ENCODE peak calls at places on chromosomes 5 and 9, in nine cellular contexts. C is endothelial cell of umbilical vein; S is A549; G is pancreas; A is left ventricle myocardium inferior; B is CD4-positive, alpha-beta memory T cell; Y is PC-3; V is SJSA1; W is left lung. T is an unnamed sample.

GRCh38 chr5:140312067-140312790 is 9.3 kb upstream of the PFDN1 start:
- DNase-seq in C (peak; percentile 99), S (peak; percentile 26), G (no peak), A (no peak), B (no peak), Y (peak; percentile 98), V (peak; percentile 83), W (no peak), T (peak; percentile 97)

GRCh38 chr5:75952963-75953362 is 130.2 kb upstream of the SV2C start:
- DNase-seq in C (no peak), S (no peak), G (no peak), A (no peak), B (no peak), Y (no peak), V (no peak), W (no peak), T (no peak)

GRCh38 chr5:95822038-95822407 is 503 bp downstream of the GLRX start:
- DNase-seq in C (peak; percentile 71), S (peak; percentile 38), G (peak; percentile 55), A (peak; percentile 69), B (peak; percentile 28), Y (peak; percentile 26), V (peak; percentile 59), W (peak; percentile 89), T (no peak)

GRCh38 chr5:123754903-123755302 is 242.9 kb downstream of the CSNK1G3 start:
- DNase-seq in C (no peak), S (no peak), G (no peak), A (no peak), B (no peak), Y (no peak), V (no peak), W (no peak), T (peak; percentile 14)

GRCh38 chr5:167440846-167441245 is 850.6 kb upstream of the WWC1 start:
- DNase-seq in C (no peak), S (no peak), G (no peak), A (no peak), B (no peak), Y (no peak), V (no peak), W (no peak), T (no peak)

GRCh38 chr9:35907732-35908483 is 1.4 kb upstream of the SPAAR start:
- DNase-seq in C (peak; percentile 89), S (peak; percentile 88), G (peak; percentile 43), A (peak; percentile 75), B (peak; percentile 14), Y (peak; percentile 84), V (peak; percentile 81), W (no peak), T (peak; percentile 65)

GRCh38 chr5:134129411-134130238 is 15.1 kb downstream of the TCF7 start:
- DNase-seq in C (no peak), S (no peak), G (no peak), A (no peak), B (peak; percentile 48), Y (no peak), V (no peak), W (no peak), T (no peak)

GRCh38 chr5:68137451-68138190 is 77.9 kb upstream of the PIK3R1 start:
- DNase-seq in C (no peak), S (no peak), G (no peak), A (no peak), B (no peak), Y (no peak), V (no peak), W (no peak), T (no peak)

GRCh38 chr5:34621280-34622045 is 34.7 kb upstream of the RAI14 start:
- DNase-seq in C (peak; percentile 93), S (no peak), G (no peak), A (no peak), B (no peak), Y (no peak), V (no peak), W (no peak), T (no peak)

GRCh38 chr5:131821221-131821620 is 24.4 kb upstream of the FNIP1 start:
- DNase-seq in C (no peak), S (no peak), G (no peak), A (no peak), B (no peak), Y (no peak), V (no peak), W (no peak), T (peak; percentile 35)

GRCh38 chr5:219492-219891 is 1.4 kb downstream of the SDHA start:
- DNase-seq in C (peak; percentile 79), S (no peak), G (no peak), A (no peak), B (peak; percentile 33), Y (peak; percentile 45), V (no peak), W (no peak), T (no peak)

GRCh38 chr5:111830333-111830732 is 73.3 kb upstream of the NREP start:
- DNase-seq in C (peak; percentile 30), S (peak; percentile 9), G (no peak), A (no peak), B (no peak), Y (peak; percentile 98), V (peak; percentile 57), W (no peak), T (peak; percentile 94)

GRCh38 chr9:22210262-22210661 is 201.2 kb upstream of the CDKN2B start:
- DNase-seq in C (peak; percentile 37), S (peak; percentile 36), G (no peak), A (no peak), B (no peak), Y (peak; percentile 81), V (no peak), W (no peak), T (no peak)

GRCh38 chr5:150598046-150598445 is 42.4 kb upstream of the SYNPO start:
- DNase-seq in C (no peak), S (no peak), G (no peak), A (peak; percentile 6), B (no peak), Y (no peak), V (no peak), W (no peak), T (no peak)
- H3K27ac ChIP-seq in C (no peak overlapping the region), S (no peak overlapping the region), G (no peak overlapping the region), A (peak overlapping the region; percentile 90), B (no peak overlapping the region), Y (no peak overlapping the region), V (no peak overlapping the region), W (peak overlapping the region; percentile 19), T (no peak overlapping the region)

DNA sequence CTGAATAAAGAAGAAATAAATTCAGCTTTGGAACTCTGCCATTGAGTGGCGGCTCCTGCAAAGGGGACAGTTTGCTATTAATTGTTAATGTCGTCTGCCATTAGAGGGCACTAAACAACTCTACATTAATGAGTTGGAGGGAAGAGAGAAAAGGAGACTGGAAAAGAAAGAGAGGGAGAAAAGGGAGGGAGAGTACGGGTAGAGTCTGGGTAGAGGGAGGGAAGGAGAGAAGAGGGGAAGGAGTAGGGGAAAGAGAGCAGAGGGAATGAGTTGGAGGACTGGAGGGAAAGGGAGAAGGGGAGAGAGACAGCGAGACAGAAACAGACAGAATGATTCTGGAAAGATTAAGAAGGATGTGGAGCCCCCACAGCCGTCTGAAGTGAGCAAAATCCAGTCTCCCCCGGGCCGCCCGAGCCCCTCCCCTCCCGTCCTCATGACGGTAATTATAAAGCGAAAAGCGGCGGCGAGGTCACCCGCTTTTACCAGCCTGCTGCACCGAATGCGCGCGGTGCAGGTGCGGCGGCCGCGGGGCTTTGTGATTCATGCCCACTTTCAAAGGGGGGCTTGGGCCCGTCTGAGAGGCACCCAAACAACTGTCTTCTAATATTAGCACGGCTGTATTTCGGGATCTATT is 1.9 kb upstream of the FST start:
- DNase-seq in C (peak; percentile 72), S (peak; percentile 72), G (peak; percentile 26), A (peak; percentile 22), B (peak; percentile 30), Y (peak; percentile 74), V (no peak), W (peak; percentile 81), T (peak; percentile 28)
- H3K27ac ChIP-seq in C (no peak overlapping the region), S (peak overlapping the region; percentile 50), G (no peak overlapping the region), A (peak overlapping the region; percentile 11), B (no peak overlapping the region), Y (peak overlapping the region; percentile 96), V (no peak overlapping the region), W (no peak overlapping the region), T (no peak overlapping the region)

GRCh38 chr9:16825364-16825763 is 45.1 kb downstream of the BNC2 start:
- DNase-seq in C (no peak), S (no peak), G (no peak), A (no peak), B (no peak), Y (no peak), V (no peak), W (no peak), T (no peak)

GRCh38 chr9:16821344-16821743 is 49.1 kb downstream of the BNC2 start:
- DNase-seq in C (no peak), S (no peak), G (no peak), A (no peak), B (no peak), Y (no peak), V (no peak), W (no peak), T (no peak)

GRCh38 chr9:16828335-16829281 is 41.9 kb downstream of the BNC2 start:
- DNase-seq in C (peak; percentile 28), S (no peak), G (peak; percentile 16), A (peak; percentile 49), B (no peak), Y (peak; percentile 51), V (peak; percentile 38), W (no peak), T (peak; percentile 18)

GRCh38 chr9:16825971-16826370 is 44.5 kb downstream of the BNC2 start:
- DNase-seq in C (no peak), S (no peak), G (no peak), A (no peak), B (no peak), Y (peak; percentile 20), V (peak; percentile 53), W (no peak), T (peak; percentile 72)

GRCh38 chr9:16824545-16825041 is 45.9 kb downstream of the BNC2 start:
- DNase-seq in C (peak; percentile 24), S (peak; percentile 51), G (no peak), A (no peak), B (no peak), Y (peak; percentile 54), V (no peak), W (no peak), T (peak; percentile 21)
- H3K27ac ChIP-seq in C (no peak overlapping the region), S (no peak overlapping the region), G (no peak overlapping the region), A (peak overlapping the region; percentile 8), B (no peak overlapping the region), Y (peak overlapping the region; percentile 9), V (peak overlapping the region; percentile 31), W (no peak overlapping the region), T (no peak overlapping the region)

GRCh38 chr9:91178281-91179236 is 183.2 kb downstream of the AUH start:
- DNase-seq in C (no peak), S (no peak), G (no peak), A (no peak), B (no peak), Y (no peak), V (peak; percentile 30), W (no peak), T (no peak)

GRCh38 chr9:91181541-91181940 is 180.2 kb downstream of the AUH start:
- DNase-seq in C (no peak), S (no peak), G (no peak), A (no peak), B (no peak), Y (no peak), V (no peak), W (no peak), T (no peak)

GRCh38 chr9:91179237-91180138 is 182.2 kb downstream of the AUH start:
- DNase-seq in C (no peak), S (no peak), G (no peak), A (no peak), B (no peak), Y (peak; percentile 63), V (peak; percentile 52), W (no peak), T (peak; percentile 71)

GRCh38 chr9:91180930-91181268 is 180.8 kb downstream of the AUH start:
- DNase-seq in C (no peak), S (no peak), G (no peak), A (no peak), B (no peak), Y (no peak), V (no peak), W (no peak), T (no peak)

GRCh38 chr9:91180240-91180929 is 181.3 kb downstream of the AUH start:
- DNase-seq in C (no peak), S (no peak), G (no peak), A (no peak), B (no peak), Y (no peak), V (peak; percentile 31), W (no peak), T (no peak)
- H3K27ac ChIP-seq in C (no peak overlapping the region), S (no peak overlapping the region), G (no peak overlapping the region), A (no peak overlapping the region), B (no peak overlapping the region), Y (peak overlapping the region; percentile 94), V (no peak overlapping the region), W (no peak overlapping the region), T (no peak overlapping the region)

T was measured in brain microvascular endothelial cell.